ENCODE peak calls at places on chromosome 1, in four cellular contexts. W, T, O and Z are unnamed samples.

GRCh38 chr1:206581571-206581981 is 30.7 kb downstream of the EIF2D start:
- DNase-seq in O (no peak), W (no peak), T (no peak), Z (no peak)

GRCh38 chr1:22575532-22576147 is 12.4 kb downstream of the EPHA8 start:
- DNase-seq in T (no peak), W (no peak), O (no peak), Z (no peak)

GRCh38 chr1:119631433-119632102 is 16.5 kb downstream of the ZNF697 start:
- DNase-seq in T (peak; percentile 96), W (peak; percentile 90), O (peak; percentile 61), Z (peak; percentile 77)

GRCh38 chr1:111603979-111604378 is 15.6 kb upstream of the RAP1A start:
- DNase-seq in T (peak; percentile 23), W (no peak), O (no peak), Z (peak; percentile 10)

GRCh38 chr1:22133247-22133927 is 9.5 kb downstream of the WNT4 start:
- DNase-seq in O (no peak), T (no peak), W (no peak), Z (no peak)

GRCh38 chr1:151832318-151832984 is 849 bp upstream of the RORC start:
- DNase-seq in T (peak; percentile 100), W (no peak), O (no peak), Z (no peak)

GRCh38 chr1:16141573-16142336 is 14.1 kb downstream of the EPHA2 start:
- DNase-seq in T (no peak), W (no peak), O (no peak), Z (peak; percentile 56)

GRCh38 chr1:234326493-234327366 is 46.5 kb upstream of the COA6 start:
- DNase-seq in W (no peak), T (peak; percentile 67), O (peak; percentile 79), Z (peak; percentile 82)

GRCh38 chr1:145962157-145963102 is 1.9 kb downstream of the ANKRD34A start:
- DNase-seq in T (peak; percentile 55), W (no peak), O (peak; percentile 24), Z (no peak)